ENCODE peak calls at places on chromosomes 5 and 9, in six cellular contexts. One of them, this sample, is unnamed.

GRCh38 chr9:132849168-132849831 is 28.8 kb downstream of the AK8 start:
- DNase-seq in prostate gland: no peak
- DNase-seq in ovary: no peak
- DNase-seq in CD8-positive, alpha-beta T cell: no peak
- DNase-seq in upper lobe of left lung: no peak
- DNase-seq in colonic mucosa: peak; percentile 21
- DNase-seq in this sample: no peak

GRCh38 chr5:124301850-124302249 is 444.6 kb downstream of the ZNF608 start:
- DNase-seq in prostate gland: no peak
- DNase-seq in ovary: no peak
- DNase-seq in colonic mucosa: no peak
- DNase-seq in CD8-positive, alpha-beta T cell: no peak
- DNase-seq in upper lobe of left lung: no peak
- DNase-seq in this sample: no peak

GRCh38 chr9:99565203-99565602 is 256.5 kb upstream of the NR4A3 start:
- DNase-seq in colonic mucosa: no peak
- DNase-seq in ovary: no peak
- DNase-seq in upper lobe of left lung: peak; percentile 15
- DNase-seq in CD8-positive, alpha-beta T cell: no peak
- DNase-seq in prostate gland: no peak
- DNase-seq in this sample: no peak

GRCh38 chr5:42991477-42992034 is 48.6 kb downstream of the ANXA2R start:
- DNase-seq in ovary: no peak
- DNase-seq in CD8-positive, alpha-beta T cell: no peak
- DNase-seq in upper lobe of left lung: no peak
- DNase-seq in prostate gland: no peak
- DNase-seq in colonic mucosa: no peak
- DNase-seq in this sample: no peak

GRCh38 chr5:10338996-10339903 is 14.2 kb upstream of the MARCHF6 start:
- DNase-seq in ovary: peak; percentile 12
- DNase-seq in CD8-positive, alpha-beta T cell: no peak
- DNase-seq in upper lobe of left lung: peak; percentile 19
- DNase-seq in colonic mucosa: no peak
- DNase-seq in prostate gland: no peak
- DNase-seq in this sample: no peak

GRCh38 chr5:10592598-10592997 is 28.7 kb downstream of the ANKRD33B start:
- DNase-seq in upper lobe of left lung: no peak
- DNase-seq in ovary: no peak
- DNase-seq in CD8-positive, alpha-beta T cell: no peak
- DNase-seq in colonic mucosa: no peak
- DNase-seq in prostate gland: no peak
- DNase-seq in this sample: no peak

GRCh38 chr5:79236970-79237734 is 1.2 kb downstream of the JMY start:
- DNase-seq in colonic mucosa: peak; percentile 60
- DNase-seq in CD8-positive, alpha-beta T cell: no peak
- DNase-seq in ovary: peak; percentile 48
- DNase-seq in upper lobe of left lung: peak; percentile 89
- DNase-seq in prostate gland: peak; percentile 55
- DNase-seq in this sample: peak; percentile 61

GRCh38 chr5:104363567-104363966 is 801.0 kb upstream of the NUDT12 start:
- DNase-seq in CD8-positive, alpha-beta T cell: no peak
- DNase-seq in ovary: no peak
- DNase-seq in prostate gland: no peak
- DNase-seq in colonic mucosa: no peak
- DNase-seq in upper lobe of left lung: no peak
- DNase-seq in this sample: no peak

GRCh38 chr5:145347026-145347616 is 488.0 kb downstream of the PRELID2 start:
- DNase-seq in CD8-positive, alpha-beta T cell: no peak
- DNase-seq in colonic mucosa: no peak
- DNase-seq in prostate gland: no peak
- DNase-seq in ovary: no peak
- DNase-seq in upper lobe of left lung: no peak
- DNase-seq in this sample: peak; percentile 30

GRCh38 chr5:96141749-96142148 is 180.1 kb upstream of the ELL2 start:
- DNase-seq in upper lobe of left lung: no peak
- DNase-seq in CD8-positive, alpha-beta T cell: no peak
- DNase-seq in ovary: no peak
- DNase-seq in prostate gland: peak; percentile 17
- DNase-seq in colonic mucosa: no peak
- DNase-seq in this sample: no peak

GRCh38 chr5:175098301-175098700 is 345.7 kb downstream of the DRD1 start:
- DNase-seq in CD8-positive, alpha-beta T cell: no peak
- DNase-seq in ovary: no peak
- DNase-seq in upper lobe of left lung: no peak
- DNase-seq in colonic mucosa: no peak
- DNase-seq in prostate gland: no peak
- DNase-seq in this sample: no peak

GRCh38 chr5:178201221-178201926 is 3.0 kb upstream of the HNRNPAB start:
- DNase-seq in upper lobe of left lung: no peak
- DNase-seq in ovary: no peak
- DNase-seq in CD8-positive, alpha-beta T cell: no peak
- DNase-seq in prostate gland: no peak
- DNase-seq in colonic mucosa: no peak
- DNase-seq in this sample: no peak

GRCh38 chr5:82105457-82105856 is 133.6 kb downstream of the ATG10 start:
- DNase-seq in upper lobe of left lung: no peak
- DNase-seq in colonic mucosa: no peak
- DNase-seq in prostate gland: no peak
- DNase-seq in ovary: no peak
- DNase-seq in CD8-positive, alpha-beta T cell: no peak
- DNase-seq in this sample: no peak

GRCh38 chr9:114782586-114782985 is 23.3 kb downstream of the TNFSF15 start:
- DNase-seq in ovary: no peak
- DNase-seq in colonic mucosa: no peak
- DNase-seq in prostate gland: no peak
- DNase-seq in upper lobe of left lung: no peak
- DNase-seq in CD8-positive, alpha-beta T cell: no peak
- DNase-seq in this sample: no peak

GRCh38 chr9:114484854-114485443 is 20.3 kb downstream of the WHRN start:
- DNase-seq in ovary: no peak
- DNase-seq in upper lobe of left lung: no peak
- DNase-seq in CD8-positive, alpha-beta T cell: no peak
- DNase-seq in colonic mucosa: no peak
- DNase-seq in prostate gland: no peak
- DNase-seq in this sample: no peak

GRCh38 chr9:113387560-113388230 is 10.9 kb upstream of the HDHD3 start:
- DNase-seq in CD8-positive, alpha-beta T cell: no peak
- DNase-seq in colonic mucosa: peak; percentile 79
- DNase-seq in upper lobe of left lung: no peak
- DNase-seq in ovary: no peak
- DNase-seq in prostate gland: no peak
- DNase-seq in this sample: peak; percentile 86

GRCh38 chr5:132747693-132748440 is 641 bp downstream of the CCNI2 start:
- DNase-seq in CD8-positive, alpha-beta T cell: peak; percentile 12
- DNase-seq in ovary: no peak
- DNase-seq in prostate gland: no peak
- DNase-seq in upper lobe of left lung: peak; percentile 89
- DNase-seq in colonic mucosa: no peak
- DNase-seq in this sample: peak; percentile 15

GRCh38 chr5:95734156-95734555 is 3.0 kb downstream of the RHOBTB3 start:
- DNase-seq in upper lobe of left lung: no peak
- DNase-seq in colonic mucosa: no peak
- DNase-seq in CD8-positive, alpha-beta T cell: no peak
- DNase-seq in ovary: peak; percentile 55
- DNase-seq in prostate gland: no peak
- DNase-seq in this sample: no peak

GRCh38 chr9:134634190-134634589 is 7.4 kb upstream of the COL5A1 start:
- DNase-seq in colonic mucosa: no peak
- DNase-seq in upper lobe of left lung: peak; percentile 59
- DNase-seq in CD8-positive, alpha-beta T cell: no peak
- DNase-seq in ovary: peak; percentile 8
- DNase-seq in prostate gland: no peak
- DNase-seq in this sample: no peak

DNA sequence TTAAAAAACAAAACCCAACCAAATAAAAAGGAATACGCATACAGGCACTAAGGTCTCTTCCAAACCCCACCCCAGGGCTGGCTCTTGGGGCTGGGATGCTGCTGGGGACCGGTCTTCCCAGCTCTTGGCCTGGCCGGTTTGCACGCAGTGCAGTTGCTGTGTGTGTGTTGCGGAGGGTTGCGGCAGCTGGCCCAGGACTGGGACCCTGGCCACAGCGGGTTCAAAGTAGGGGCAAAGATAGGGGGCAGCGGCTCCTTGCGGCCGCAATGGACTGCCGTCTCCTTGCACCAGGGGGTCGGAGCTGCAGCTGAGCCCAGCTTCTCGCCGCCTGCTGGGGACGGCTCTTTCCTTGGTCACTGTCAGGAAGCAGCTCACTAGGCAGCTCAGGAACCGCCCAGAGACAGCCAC is 5.0 kb downstream of the DMRT3 start:
- DNase-seq in ovary: no peak
- DNase-seq in colonic mucosa: no peak
- DNase-seq in CD8-positive, alpha-beta T cell: no peak
- DNase-seq in prostate gland: no peak
- DNase-seq in upper lobe of left lung: peak; percentile 54
- DNase-seq in this sample: no peak
- H3K27me3 ChIP-seq in ovary: no peaks in the 10 kb centered on the region
- H3K27me3 ChIP-seq in colonic mucosa: peaks cover 68% of the 10 kb centered on the region
- H3K27me3 ChIP-seq in CD8-positive, alpha-beta T cell: peaks cover 28% of the 10 kb centered on the region
- H3K27me3 ChIP-seq in prostate gland: peaks cover 27% of the 10 kb centered on the region
- H3K27me3 ChIP-seq in upper lobe of left lung: peaks cover 59% of the 10 kb centered on the region
- H3K27me3 ChIP-seq in this sample: peaks cover 8% of the 10 kb centered on the region

DNA sequence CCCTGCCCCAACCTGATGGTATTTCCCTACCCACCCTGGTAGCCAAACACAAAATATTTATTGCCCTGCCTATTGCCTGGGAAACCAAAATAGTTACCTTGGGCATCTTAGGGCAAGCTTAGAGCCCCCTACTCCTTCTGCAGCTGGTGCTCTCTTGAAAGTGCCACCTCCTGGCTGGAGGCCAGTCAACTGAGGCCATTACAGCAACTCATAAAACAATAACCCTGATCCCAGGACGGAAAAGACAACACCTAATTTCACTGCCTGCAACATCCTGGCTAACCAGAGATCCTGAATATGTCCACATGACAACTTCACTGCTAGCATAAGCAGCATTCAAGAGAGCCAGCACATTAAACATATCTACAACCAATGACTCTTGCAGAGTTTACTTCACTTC is 38.7 kb downstream of the MTAP start:
- DNase-seq in ovary: no peak
- DNase-seq in colonic mucosa: peak; percentile 40
- DNase-seq in upper lobe of left lung: no peak
- DNase-seq in CD8-positive, alpha-beta T cell: no peak
- DNase-seq in prostate gland: no peak
- DNase-seq in this sample: no peak
- H3K9me3 ChIP-seq in ovary: no peaks in the 10 kb centered on the region
- H3K9me3 ChIP-seq in colonic mucosa: no peaks in the 10 kb centered on the region
- H3K9me3 ChIP-seq in upper lobe of left lung: no peaks in the 10 kb centered on the region
- H3K9me3 ChIP-seq in CD8-positive, alpha-beta T cell: no peaks in the 10 kb centered on the region
- H3K9me3 ChIP-seq in prostate gland: no peaks in the 10 kb centered on the region
- H3K9me3 ChIP-seq in this sample: no peaks in the 10 kb centered on the region

DNA sequence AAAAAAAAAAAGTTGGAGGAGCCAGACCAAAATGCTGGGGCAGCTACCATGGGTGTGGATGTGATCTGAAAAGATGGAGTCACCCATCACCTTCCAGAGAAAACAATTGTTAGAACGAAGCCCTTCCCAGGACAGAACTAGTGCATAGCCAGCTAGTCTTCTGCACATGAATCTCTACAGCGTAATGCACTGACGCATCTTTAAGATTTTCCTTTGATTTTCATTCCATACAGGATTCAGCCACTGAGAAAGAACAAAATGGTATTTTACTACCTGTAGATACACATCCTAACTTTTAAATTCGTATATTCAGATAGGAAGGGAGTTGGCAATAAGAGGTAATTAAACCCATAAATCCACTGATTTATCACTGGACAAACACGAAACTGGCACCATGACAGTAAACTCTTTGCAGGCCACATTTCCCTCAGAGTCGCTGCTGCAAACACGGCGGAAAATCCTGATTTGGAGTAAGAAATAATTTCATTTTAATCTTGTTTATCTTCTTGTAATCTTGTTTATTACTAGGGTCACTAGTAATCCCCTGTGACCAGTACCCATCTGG is 206.6 kb downstream of the SPOCK1 start:
- DNase-seq in colonic mucosa: peak; percentile 39
- DNase-seq in ovary: no peak
- DNase-seq in upper lobe of left lung: no peak
- DNase-seq in CD8-positive, alpha-beta T cell: no peak
- DNase-seq in prostate gland: peak; percentile 71
- DNase-seq in this sample: no peak
- H3K27ac ChIP-seq in colonic mucosa: no peak overlapping the region
- H3K27ac ChIP-seq in ovary: no peak overlapping the region
- H3K27ac ChIP-seq in upper lobe of left lung: no peak overlapping the region
- H3K27ac ChIP-seq in CD8-positive, alpha-beta T cell: no peak overlapping the region
- H3K27ac ChIP-seq in prostate gland: peak overlapping the region; percentile 39
- H3K27ac ChIP-seq in this sample: no peak overlapping the region

GRCh38 chr5:2300421-2300820 is 417.7 kb upstream of the IRX4 start:
- DNase-seq in colonic mucosa: no peak
- DNase-seq in upper lobe of left lung: no peak
- DNase-seq in ovary: no peak
- DNase-seq in CD8-positive, alpha-beta T cell: no peak
- DNase-seq in prostate gland: no peak
- DNase-seq in this sample: no peak

GRCh38 chr5:2298746-2299145 is 416.0 kb upstream of the IRX4 start:
- DNase-seq in colonic mucosa: no peak
- DNase-seq in upper lobe of left lung: no peak
- DNase-seq in CD8-positive, alpha-beta T cell: no peak
- DNase-seq in ovary: no peak
- DNase-seq in prostate gland: no peak
- DNase-seq in this sample: no peak

GRCh38 chr5:2300861-2301610 is 418.3 kb upstream of the IRX4 start:
- DNase-seq in CD8-positive, alpha-beta T cell: no peak
- DNase-seq in ovary: no peak
- DNase-seq in upper lobe of left lung: peak; percentile 68
- DNase-seq in colonic mucosa: no peak
- DNase-seq in prostate gland: no peak
- DNase-seq in this sample: no peak

GRCh38 chr5:2297991-2298390 is 415.3 kb upstream of the IRX4 start:
- DNase-seq in colonic mucosa: no peak
- DNase-seq in ovary: no peak
- DNase-seq in CD8-positive, alpha-beta T cell: no peak
- DNase-seq in upper lobe of left lung: peak; percentile 52
- DNase-seq in prostate gland: no peak
- DNase-seq in this sample: no peak

DNA sequence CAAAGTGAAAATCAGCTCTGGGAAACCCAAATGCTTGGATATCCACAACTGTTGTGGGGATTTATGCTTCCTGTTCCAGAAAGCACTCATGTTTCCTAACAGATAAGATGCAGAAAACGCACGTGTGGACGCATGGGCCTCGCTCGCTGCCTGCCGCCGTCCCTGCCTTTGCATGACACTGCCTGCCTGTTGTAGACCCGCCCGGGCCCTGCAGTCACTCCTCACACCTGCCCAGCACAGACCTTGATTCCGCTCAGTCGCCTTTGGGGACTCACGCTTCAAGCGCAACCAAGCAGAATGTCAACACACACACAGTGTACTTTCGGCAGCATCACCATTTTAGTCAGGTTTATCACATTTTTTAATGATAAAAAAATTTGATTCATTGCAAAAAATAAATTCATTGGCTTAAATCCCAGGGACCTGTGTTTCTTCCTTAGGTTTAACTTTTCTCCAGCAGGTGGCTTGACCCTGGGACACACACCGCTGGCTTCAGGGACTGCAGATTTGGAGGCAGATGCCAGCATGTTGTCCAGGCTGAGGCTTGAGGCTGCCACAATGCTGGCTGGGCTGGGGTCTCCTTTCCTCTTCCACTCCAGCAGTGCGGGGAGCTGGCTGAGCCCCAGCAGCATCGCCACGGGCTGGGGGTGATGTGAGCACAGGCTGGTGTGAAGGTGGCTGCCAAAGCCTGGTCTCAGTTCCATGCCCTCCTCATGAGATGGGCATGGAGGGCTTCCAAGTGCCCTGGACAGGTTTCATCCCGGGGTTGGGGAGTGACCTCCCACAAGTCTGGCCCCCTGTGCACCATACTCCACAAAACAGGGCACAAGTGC is 416.9 kb upstream of the IRX4 start:
- DNase-seq in CD8-positive, alpha-beta T cell: no peak
- DNase-seq in colonic mucosa: no peak
- DNase-seq in ovary: no peak
- DNase-seq in upper lobe of left lung: peak; percentile 68
- DNase-seq in prostate gland: no peak
- DNase-seq in this sample: no peak
- H3K27me3 ChIP-seq in CD8-positive, alpha-beta T cell: no peaks in the 10 kb centered on the region
- H3K27me3 ChIP-seq in colonic mucosa: no peaks in the 10 kb centered on the region
- H3K27me3 ChIP-seq in ovary: no peaks in the 10 kb centered on the region
- H3K27me3 ChIP-seq in upper lobe of left lung: no peaks in the 10 kb centered on the region
- H3K27me3 ChIP-seq in prostate gland: no peaks in the 10 kb centered on the region
- H3K27me3 ChIP-seq in this sample: no peaks in the 10 kb centered on the region